ENCODE peak calls at places on chromosomes 2 and 18, in seven cellular contexts. A is WTC11, W is A549, M is adrenal gland, I is pancreas, T is fibroblast of the aortic adventitia, P is neural crest cell. R is an unnamed sample.

GRCh38 chr2:70828914-70829824 is 6.4 kb downstream of the CD207 start:
- DNase-seq in W (no peak), P (no peak), T (peak; percentile 62), A (no peak), M (no peak), I (no peak), R (no peak)

GRCh38 chr18:49041677-49042570 is 91.2 kb upstream of the SMAD7 start:
- DNase-seq in P (no peak), T (peak; percentile 73), W (no peak), M (peak; percentile 84), I (no peak), A (peak; percentile 64), R (peak; percentile 43)

GRCh38 chr2:208545398-208546042 is 138.9 kb downstream of the PTH2R start:
- DNase-seq in I (no peak), M (no peak), T (no peak), P (no peak), A (no peak), W (no peak), R (no peak)

GRCh38 chr2:227132986-227133385 is 31.0 kb downstream of the COL4A4 start:
- DNase-seq in M (no peak), W (no peak), A (no peak), I (no peak), T (no peak), P (no peak), R (no peak)

GRCh38 chr2:121058852-121059558 is 226.0 kb downstream of the TFCP2L1 start:
- DNase-seq in M (no peak), T (no peak), A (no peak), I (no peak), W (no peak), P (no peak), R (no peak)

GRCh38 chr2:105112345-105112744 is 74.5 kb downstream of the MRPS9 start:
- DNase-seq in T (no peak), A (no peak), P (no peak), M (no peak), I (no peak), W (no peak), R (no peak)

GRCh38 chr2:20040489-20041172 is 10.8 kb downstream of the LAPTM4A start:
- DNase-seq in W (no peak), P (no peak), A (no peak), M (no peak), T (no peak), I (no peak), R (no peak)

GRCh38 chr2:128494640-128495321 is 176.1 kb upstream of the HS6ST1 start:
- DNase-seq in T (peak; percentile 90), P (no peak), W (no peak), A (no peak), I (no peak), M (peak; percentile 94), R (no peak)

GRCh38 chr2:140348826-140349225 is 1568.6 kb upstream of the NXPH2 start:
- DNase-seq in M (no peak), I (no peak), P (no peak), A (peak; percentile 28), W (no peak), T (no peak), R (no peak)

GRCh38 chr2:28274911-28275685 is 117.6 kb upstream of the FOSL2 start:
- DNase-seq in W (peak; percentile 73), A (peak; percentile 18), T (peak; percentile 89), I (no peak), M (no peak), P (no peak), R (no peak)

GRCh38 chr2:11499081-11499743 is 33.3 kb upstream of the E2F6 start:
- DNase-seq in I (no peak), T (no peak), P (peak; percentile 61), W (no peak), M (no peak), A (no peak), R (no peak)

GRCh38 chr2:154402138-154402714 is 296.3 kb upstream of the KCNJ3 start:
- DNase-seq in T (peak; percentile 38), W (peak; percentile 8), P (no peak), I (no peak), A (no peak), M (no peak), R (no peak)

GRCh38 chr2:148546270-148546669 is 98.3 kb upstream of the EPC2 start:
- DNase-seq in T (no peak), I (no peak), A (no peak), M (no peak), W (no peak), P (no peak), R (no peak)

GRCh38 chr2:191318037-191318728 is 73.0 kb downstream of the MYO1B start:
- DNase-seq in T (peak; percentile 83), P (no peak), A (no peak), W (no peak), I (no peak), M (no peak), R (no peak)

GRCh38 chr2:224271854-224272620 is 129.9 kb downstream of the FAM124B start:
- DNase-seq in W (no peak), T (no peak), A (no peak), P (no peak), I (no peak), M (no peak), R (no peak)

GRCh38 chr18:789397-789796 is 22.6 kb downstream of the YES1 start:
- DNase-seq in M (no peak), P (no peak), W (no peak), T (no peak), A (no peak), I (no peak), R (no peak)

GRCh38 chr2:20421336-20421987 is 25.4 kb upstream of the RHOB start:
- DNase-seq in M (peak; percentile 49), A (no peak), T (no peak), W (no peak), I (no peak), P (no peak), R (no peak)

GRCh38 chr2:53508667-53509066 is 258.9 kb upstream of the CHAC2 start:
- DNase-seq in M (no peak), W (no peak), T (no peak), I (no peak), P (no peak), A (no peak), R (no peak)

GRCh38 chr2:9972621-9973445 is 21.3 kb downstream of the GRHL1 start:
- DNase-seq in I (no peak), A (no peak), P (no peak), W (no peak), M (no peak), T (peak; percentile 75), R (no peak)

GRCh38 chr2:216743781-216744180 is 48.4 kb upstream of the IGFBP5 start:
- DNase-seq in P (no peak), M (no peak), W (no peak), T (no peak), I (no peak), A (no peak), R (no peak)

GRCh38 chr2:150293771-150294170 is 193.7 kb downstream of the RND3 start:
- DNase-seq in W (no peak), P (no peak), A (no peak), M (no peak), T (no peak), I (no peak), R (no peak)

GRCh38 chr2:43186679-43187374 is 39.6 kb downstream of the ZFP36L2 start:
- DNase-seq in A (peak; percentile 45), W (no peak), I (no peak), M (no peak), T (no peak), P (no peak), R (no peak)

GRCh38 chr2:181474227-181474626 is 17.0 kb downstream of the ITGA4 start:
- DNase-seq in A (no peak), W (no peak), T (no peak), M (no peak), P (no peak), I (no peak), R (no peak)

GRCh38 chr2:75558786-75559428 is 1.8 kb downstream of the EVA1A start:
- DNase-seq in M (no peak), I (no peak), A (no peak), W (no peak), P (no peak), T (no peak), R (no peak)

GRCh38 chr2:105746177-105747080 is 1.7 kb downstream of the NCK2 start:
- DNase-seq in T (no peak), P (no peak), I (peak; percentile 90), M (peak; percentile 64), A (peak; percentile 85), W (no peak), R (peak; percentile 80)

GRCh38 chr2:168613510-168613909 is 157.4 kb downstream of the CERS6 start:
- DNase-seq in P (no peak), W (no peak), T (no peak), I (no peak), M (no peak), A (no peak), R (no peak)

GRCh38 chr2:168612719-168613118 is 156.6 kb downstream of the CERS6 start:
- DNase-seq in A (no peak), I (no peak), P (no peak), M (no peak), W (no peak), T (no peak), R (no peak)

GRCh38 chr2:168611896-168612650 is 156.0 kb downstream of the CERS6 start:
- DNase-seq in I (no peak), M (no peak), T (no peak), A (no peak), W (no peak), P (no peak), R (no peak)

GRCh38 chr2:168611091-168611490 is 155.0 kb downstream of the CERS6 start:
- DNase-seq in T (peak; percentile 66), P (no peak), I (no peak), A (no peak), M (no peak), W (no peak), R (no peak)

GRCh38 chr2:168614291-168615018 is 158.4 kb downstream of the CERS6 start:
- DNase-seq in T (no peak), M (no peak), I (no peak), W (no peak), A (peak; percentile 18), P (no peak), R (no peak)
- TF ChIP-seq CTCF in T (peak; percentile 11), M (no peak), I (no peak), W (no peak), A (peak; percentile 35), P (no peak), R (no peak)

DNA sequence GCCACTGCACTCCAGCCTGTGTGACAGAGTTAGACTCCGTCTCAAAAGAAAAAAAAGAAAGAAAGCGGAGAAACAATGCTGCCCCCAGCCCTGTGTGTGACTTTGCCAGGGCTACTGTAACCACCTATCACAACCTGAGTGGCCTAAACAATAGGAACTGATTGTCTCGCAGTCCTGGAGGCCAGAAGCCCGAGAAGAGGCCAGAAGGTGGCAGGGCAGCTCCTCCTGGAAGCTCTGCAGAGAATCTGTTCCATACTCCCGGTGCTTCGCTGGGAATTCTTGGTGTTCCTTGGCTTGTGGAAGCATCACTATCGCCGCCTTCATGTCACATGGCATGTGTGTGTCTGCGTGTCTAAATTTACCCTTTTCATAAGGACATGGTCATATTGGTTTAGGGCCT is 14.4 kb upstream of the RAB17 start:
- DNase-seq in A (no peak), M (no peak), W (no peak), I (no peak), P (no peak), T (peak; percentile 49), R (no peak)
- TF ChIP-seq CTCF in A (no peak), M (peak; percentile 21), W (peak; percentile 25), I (no peak), P (peak; percentile 18), T (peak; percentile 44), R (no peak)

GRCh38 chr2:232133078-232133477 is 171.6 kb downstream of the DIS3L2 start:
- DNase-seq in W (peak; percentile 4), T (no peak), P (no peak), A (peak; percentile 34), M (no peak), I (no peak), R (no peak)
- TF ChIP-seq CTCF in W (no peak), T (peak; percentile 23), P (peak; percentile 28), A (no peak), M (no peak), I (no peak), R (no peak)

GRCh38 chr2:102187191-102188150 is 648 bp downstream of the IL1RL2 start:
- DNase-seq in T (peak; percentile 40), P (peak; percentile 16), I (peak; percentile 70), M (peak; percentile 78), W (no peak), A (peak; percentile 58), R (peak; percentile 23)
- TF ChIP-seq CTCF in T (peak; percentile 64), P (peak; percentile 43), I (no peak), M (peak; percentile 61), W (no peak), A (no peak), R (peak; percentile 29)

R was measured in CD4-positive, alpha-beta T cell.